ENCODE peak calls at places on chromosomes 6 and 20, in seven cellular contexts. Y is stomach, Z is IMR-90, I is ovary, S is body of pancreas, T is suprapubic skin, X is thyroid gland. C is an unnamed sample.

GRCh38 chr6:116827561-116828240 is 1.2 kb downstream of the GPRC6A start:
- DNase-seq in Y (no peak), Z (no peak), I (no peak), S (no peak), T (no peak), X (no peak), C (no peak)

GRCh38 chr6:112468359-112468758 is 121.2 kb downstream of the RFPL4B start:
- DNase-seq in Y (no peak), Z (peak), I (no peak), S (no peak), T (no peak), X (no peak), C (no peak)

GRCh38 chr6:88105741-88106340 is 58.2 kb downstream of the SPACA1 start:
- DNase-seq in Y (no peak), Z (no peak), I (no peak), S (no peak), T (no peak), X (no peak), C (no peak)

GRCh38 chr6:33621396-33622388 is 570 bp downstream of the ITPR3 start:
- DNase-seq in Y (peak), Z (no peak), I (peak), S (peak), T (peak), X (peak), C (no peak)

GRCh38 chr6:23174781-23175361 is 605.5 kb downstream of the HDGFL1 start:
- DNase-seq in Y (no peak), Z (peak), I (no peak), S (no peak), T (no peak), X (no peak), C (no peak)

GRCh38 chr6:11727995-11728961 is 50.3 kb downstream of the ADTRP start:
- DNase-seq in Y (no peak), Z (no peak), I (no peak), S (no peak), T (no peak), X (no peak), C (no peak)

GRCh38 chr6:37321516-37321915 is 32.3 kb upstream of the RNF8 start:
- DNase-seq in Y (no peak), Z (no peak), I (no peak), S (no peak), T (no peak), X (no peak), C (no peak)

GRCh38 chr6:90295854-90296345 is 743 bp downstream of the BACH2 start:
- DNase-seq in Y (peak), Z (peak), I (peak), S (peak), T (peak), X (peak), C (peak)

GRCh38 chr6:73515204-73516101 is 5.4 kb downstream of the EEF1A1 start:
- DNase-seq in Y (peak), Z (peak), I (peak), S (peak), T (no peak), X (peak), C (no peak)

GRCh38 chr6:32772656-32773055 is 9.3 kb upstream of the HLA-DQB2 start:
- DNase-seq in Y (no peak), Z (no peak), I (no peak), S (no peak), T (no peak), X (no peak), C (no peak)

GRCh38 chr6:51349866-51350265 is 531.2 kb downstream of the TFAP2B start:
- DNase-seq in Y (no peak), Z (no peak), I (no peak), S (no peak), T (peak), X (no peak), C (peak)

GRCh38 chr6:10556496-10557391 is 35.6 kb downstream of the GCNT2 start:
- DNase-seq in Y (peak), Z (no peak), I (no peak), S (peak), T (no peak), X (peak), C (no peak)
- H3K4me3 ChIP-seq in Y (peak), Z (no peak), I (no peak), S (no peak), T (peak), X (no peak), C (peak)

GRCh38 chr6:78962458-78962857 is 95.1 kb downstream of the IRAK1BP1 start:
- DNase-seq in Y (no peak), Z (no peak), I (no peak), S (no peak), T (no peak), X (no peak), C (no peak)
- TF ChIP-seq POLR2A in Y (no peak), Z (no peak), I (no peak), S (no peak), T (no peak), X (no peak), C (no peak)

GRCh38 chr6:7341271-7341670 is 28.3 kb upstream of the SSR1 start:
- DNase-seq in Y (no peak), Z (no peak), I (no peak), S (no peak), T (no peak), X (no peak), C (no peak)
- TF ChIP-seq CTCF in Y (no peak), Z (no peak), I (no peak), S (no peak), T (no peak), X (no peak), C (no peak)

GRCh38 chr20:3730803-3731370 is 1.6 kb upstream of the HSPA12B start:
- DNase-seq in Y (no peak), Z (no peak), I (no peak), S (no peak), T (no peak), X (no peak), C (no peak)

GRCh38 chr20:3732327-3733118 is at the start of gene HSPA12B:
- DNase-seq in Y (no peak), Z (no peak), I (no peak), S (no peak), T (no peak), X (no peak), C (no peak)

GRCh38 chr20:3729811-3730550 is 2.5 kb upstream of the HSPA12B start:
- DNase-seq in Y (no peak), Z (no peak), I (no peak), S (no peak), T (no peak), X (no peak), C (no peak)

GRCh38 chr20:3733119-3733995 is 872 bp downstream of the HSPA12B start:
- DNase-seq in Y (no peak), Z (no peak), I (no peak), S (no peak), T (no peak), X (no peak), C (no peak)

DNA sequence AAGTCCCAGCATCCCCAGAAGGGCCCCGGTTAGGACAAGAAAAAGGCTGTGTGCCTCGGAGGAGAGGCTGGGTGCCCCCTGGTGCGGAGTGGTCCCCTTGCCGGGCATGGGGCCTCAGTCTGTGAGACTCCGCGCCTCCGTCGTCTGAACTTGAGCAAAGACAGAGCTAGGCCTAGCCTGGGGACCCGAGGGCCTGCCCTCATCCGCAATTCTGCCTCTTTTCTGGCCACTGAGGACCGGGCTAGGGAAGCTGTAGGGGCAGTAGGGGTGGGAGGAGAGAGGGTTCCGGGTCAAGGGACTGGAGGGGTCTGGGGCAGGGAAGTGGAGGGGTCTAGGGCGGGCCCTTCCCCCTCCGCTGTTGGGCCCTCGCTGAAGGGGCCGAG is 550 bp upstream of the HSPA12B start:
- DNase-seq in Y (no peak), Z (no peak), I (no peak), S (no peak), T (no peak), X (no peak), C (no peak)
- H3K4me3 ChIP-seq in Y (no peak), Z (no peak), I (no peak), S (no peak), T (peak), X (no peak), C (peak)

GRCh38 chr20:63951398-63952209 is 4.6 kb downstream of the UCKL1 start:
- DNase-seq in Y (no peak), Z (no peak), I (no peak), S (no peak), T (no peak), X (peak), C (no peak)
- TF ChIP-seq POLR2A in Y (no peak), Z (no peak), I (no peak), S (no peak), T (no peak), X (no peak), C (no peak)

GRCh38 chr6:157606516-157606915 is 216.5 kb upstream of the SNX9 start:
- DNase-seq in Y (no peak), Z (no peak), I (no peak), S (no peak), T (no peak), X (no peak), C (no peak)

GRCh38 chr6:157605484-157605883 is 217.6 kb upstream of the SNX9 start:
- DNase-seq in Y (no peak), Z (no peak), I (no peak), S (no peak), T (no peak), X (no peak), C (no peak)

GRCh38 chr6:157609117-157609516 is 213.9 kb upstream of the SNX9 start:
- DNase-seq in Y (no peak), Z (no peak), I (no peak), S (no peak), T (peak), X (no peak), C (no peak)

GRCh38 chr6:157608221-157609075 is 214.6 kb upstream of the SNX9 start:
- DNase-seq in Y (no peak), Z (no peak), I (no peak), S (no peak), T (peak), X (no peak), C (no peak)

DNA sequence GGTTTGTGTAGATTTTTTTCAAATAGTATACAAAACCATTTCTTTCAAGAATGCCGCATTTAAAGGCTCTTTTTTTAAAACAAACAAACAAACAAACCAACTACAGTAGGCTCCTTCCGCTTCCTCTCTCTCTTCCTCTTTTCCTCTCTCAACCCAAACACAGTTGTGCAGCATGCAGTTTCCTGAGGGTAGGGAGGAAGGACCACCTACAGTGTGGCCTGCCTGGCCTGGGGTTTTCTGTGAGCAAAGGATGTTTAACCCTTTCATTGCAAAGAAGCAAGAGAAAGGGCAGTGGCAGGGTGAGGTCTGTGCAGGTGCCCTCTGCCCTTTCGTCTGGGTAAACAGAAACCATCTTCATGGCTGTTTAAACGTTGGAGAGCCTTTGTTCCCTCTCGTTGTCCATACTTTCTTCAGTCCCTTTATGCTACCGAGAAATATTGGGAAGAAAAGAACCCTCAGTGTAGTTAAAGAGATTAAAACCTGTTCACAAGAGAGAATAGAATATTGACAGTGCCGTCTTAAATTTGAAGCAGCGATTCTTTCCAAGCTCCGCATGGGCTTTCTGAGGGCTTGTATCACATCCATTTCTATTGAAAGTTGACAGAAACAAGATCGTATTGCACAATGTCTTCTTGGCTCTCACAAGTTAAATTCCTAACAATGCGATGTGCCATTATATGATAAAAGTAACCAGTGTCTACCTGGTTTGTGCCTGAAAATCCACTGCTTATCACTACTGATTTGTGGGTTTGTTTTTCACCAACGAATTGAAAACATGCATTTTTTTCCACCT is 215.5 kb upstream of the SNX9 start:
- DNase-seq in Y (no peak), Z (no peak), I (no peak), S (no peak), T (no peak), X (no peak), C (no peak)
- TF ChIP-seq CTCF in Y (no peak), Z (no peak), I (no peak), S (no peak), T (no peak), X (no peak), C (no peak)

C was measured in breast epithelium.